ENCODE peak calls at places on chromosomes 7 and 10, in four cellular contexts. O is endothelial cell of umbilical vein; M is Right ventricle myocardium inferior; E is naive thymus-derived CD8-positive, alpha-beta T cell. Y is an unnamed sample.

GRCh38 chr7:94258856-94259255 is 135.8 kb upstream of the COL1A2 start:
- DNase-seq in E (no peak), O (no peak), M (no peak), Y (no peak)

GRCh38 chr10:120511165-120511564 is 54.1 kb downstream of the PLPP4 start:
- DNase-seq in O (no peak), M (no peak), E (no peak), Y (no peak)

GRCh38 chr10:22761569-22762220 is 47.3 kb upstream of the PIP4K2A start:
- DNase-seq in M (no peak), E (no peak), O (no peak), Y (no peak)

GRCh38 chr10:108424656-108425055 is 1260.2 kb upstream of the SORCS1 start:
- DNase-seq in M (no peak), E (no peak), O (no peak), Y (no peak)

GRCh38 chr10:106957825-106958581 is 206.5 kb downstream of the SORCS1 start:
- DNase-seq in O (no peak), M (no peak), E (no peak), Y (no peak)

GRCh38 chr10:18043148-18043547 is 91.4 kb downstream of the SLC39A12 start:
- DNase-seq in E (no peak), M (no peak), O (no peak), Y (no peak)

GRCh38 chr10:13462551-13462950 is 66.3 kb downstream of the BEND7 start:
- DNase-seq in E (no peak), O (no peak), M (no peak), Y (no peak)

GRCh38 chr10:31317652-31318381 is 1.2 kb upstream of the ZEB1 start:
- DNase-seq in M (no peak), E (no peak), O (peak; percentile 88), Y (peak; percentile 68)

GRCh38 chr7:2821161-2821841 is 22.8 kb downstream of the GNA12 start:
- DNase-seq in E (no peak), M (no peak), O (peak; percentile 67), Y (no peak)

GRCh38 chr10:101576229-101576863 is 11.7 kb downstream of the POLL start:
- DNase-seq in M (no peak), E (no peak), O (no peak), Y (no peak)

GRCh38 chr10:53997953-53998352 is 803.1 kb downstream of the PCDH15 start:
- DNase-seq in E (no peak), M (no peak), O (peak; percentile 4), Y (no peak)

GRCh38 chr10:29908977-29909376 is 150.4 kb downstream of the JCAD start:
- DNase-seq in E (no peak), O (peak; percentile 33), M (no peak), Y (no peak)

GRCh38 chr7:75699993-75700392 is 38.7 kb downstream of the HIP1 start:
- DNase-seq in M (no peak), E (no peak), O (no peak), Y (no peak)

GRCh38 chr7:133911724-133912123 is 215.4 kb upstream of the LRGUK start:
- DNase-seq in M (no peak), E (no peak), O (no peak), Y (no peak)

GRCh38 chr10:50990568-50991495 is 83.5 kb upstream of the PRKG1 start:
- DNase-seq in O (peak; percentile 44), E (no peak), M (peak; percentile 78), Y (no peak)

GRCh38 chr10:43873717-43874116 is 225.0 kb upstream of the ZNF32 start:
- DNase-seq in O (no peak), E (no peak), M (peak; percentile 6), Y (no peak)

GRCh38 chr7:95718556-95719410 is 53.6 kb upstream of the DYNC1I1 start:
- DNase-seq in E (no peak), O (peak; percentile 50), M (no peak), Y (no peak)

GRCh38 chr10:99329891-99330674 is 927 bp downstream of the CNNM1 start:
- DNase-seq in M (no peak), O (no peak), E (no peak), Y (no peak)

GRCh38 chr7:142152076-142152475 is 40.6 kb downstream of the MGAM2 start:
- DNase-seq in M (no peak), O (no peak), E (no peak), Y (no peak)

GRCh38 chr7:15755061-15755460 is 68.6 kb upstream of the MEOX2 start:
- DNase-seq in E (no peak), O (no peak), M (no peak), Y (no peak)

GRCh38 chr10:98646998-98647917 is 200.5 kb upstream of the HPS1 start:
- DNase-seq in O (no peak), E (no peak), M (no peak), Y (no peak)

GRCh38 chr10:25561761-25562160 is 372.3 kb upstream of the MYO3A start:
- DNase-seq in O (no peak), E (no peak), M (no peak), Y (no peak)

GRCh38 chr10:43392757-43393156 is 16.2 kb downstream of the HNRNPF start:
- DNase-seq in E (no peak), M (peak; percentile 9), O (no peak), Y (no peak)

GRCh38 chr10:6667679-6668270 is 87.7 kb upstream of the PRKCQ start:
- DNase-seq in O (peak; percentile 38), E (no peak), M (no peak), Y (peak; percentile 31)

GRCh38 chr10:119896061-119896655 is 3.6 kb downstream of the SEC23IP start:
- DNase-seq in O (no peak), M (no peak), E (no peak), Y (no peak)

GRCh38 chr7:26880852-26881251 is 16.5 kb upstream of the SKAP2 start:
- DNase-seq in E (no peak), M (no peak), O (no peak), Y (no peak)

GRCh38 chr7:38932509-38933168 is 23.6 kb upstream of the VPS41 start:
- DNase-seq in M (peak; percentile 78), E (peak; percentile 13), O (peak; percentile 45), Y (no peak)

GRCh38 chr7:150463461-150463860 is 13.0 kb downstream of the GIMAP8 start:
- DNase-seq in O (no peak), E (no peak), M (no peak), Y (no peak)

GRCh38 chr10:53023411-53023810 is 250.8 kb upstream of the MBL2 start:
- DNase-seq in M (no peak), O (no peak), E (no peak), Y (no peak)

GRCh38 chr10:50393784-50394183 is 142.5 kb upstream of the ASAH2 start:
- DNase-seq in M (no peak), O (peak; percentile 57), E (no peak), Y (no peak)

GRCh38 chr10:6511347-6511746 is 68.7 kb downstream of the PRKCQ start:
- DNase-seq in M (no peak), O (no peak), E (no peak), Y (no peak)

GRCh38 chr7:106609416-106609815 is 51.5 kb downstream of the CCDC71L start:
- DNase-seq in M (no peak), E (no peak), O (peak; percentile 88), Y (no peak)

GRCh38 chr10:7193369-7193768 is 217.5 kb downstream of the SFMBT2 start:
- DNase-seq in M (no peak), E (no peak), O (no peak), Y (no peak)

GRCh38 chr10:91681361-91682276 is 48.7 kb upstream of the PPP1R3C start:
- DNase-seq in O (no peak), M (peak; percentile 34), E (no peak), Y (no peak)

GRCh38 chr10:7339503-7339902 is 71.3 kb downstream of the SFMBT2 start:
- DNase-seq in E (no peak), O (no peak), M (no peak), Y (no peak)

GRCh38 chr10:4514445-4515108 is 311.4 kb upstream of the AKR1E2 start:
- DNase-seq in O (no peak), E (no peak), M (peak; percentile 76), Y (peak; percentile 2)

GRCh38 chr7:31082017-31082416 is 29.9 kb downstream of the ADCYAP1R1 start:
- DNase-seq in E (no peak), O (no peak), M (no peak), Y (no peak)